ENCODE peak calls at places on chromosomes 6 and 20, in seven cellular contexts. G, I, M, A, P, U and Z are unnamed samples.

GRCh38 chr20:40197744-40198143 is 491.3 kb downstream of the MAFB start:
- DNase-seq in G (no peak), I (no peak), M (no peak), A (no peak), P (peak), U (no peak), Z (no peak)

GRCh38 chr20:62499758-62500236 is 24.0 kb upstream of the GATA5 start:
- DNase-seq in G (no peak), I (no peak), M (no peak), A (no peak), P (no peak), U (no peak), Z (no peak)

GRCh38 chr20:5192570-5193431 is 66.0 kb downstream of the CDS2 start:
- DNase-seq in G (no peak), I (no peak), M (no peak), A (no peak), P (no peak), U (no peak), Z (no peak)

GRCh38 chr6:14211596-14211961 is 94.0 kb downstream of the CD83 start:
- DNase-seq in G (peak), I (peak), M (peak), A (no peak), P (peak), U (no peak), Z (peak)

GRCh38 chr6:38753707-38754106 is 38.6 kb downstream of the DNAH8 start:
- DNase-seq in G (no peak), I (no peak), M (no peak), A (no peak), P (no peak), U (no peak), Z (no peak)

GRCh38 chr6:139846538-139847321 is 472.3 kb upstream of the CITED2 start:
- DNase-seq in G (no peak), I (no peak), M (no peak), A (no peak), P (peak), U (no peak), Z (peak)

GRCh38 chr20:62225026-62225425 is 4.9 kb upstream of the HRH3 start:
- DNase-seq in G (no peak), I (no peak), M (no peak), A (no peak), P (no peak), U (no peak), Z (no peak)

GRCh38 chr20:29878281-29878741 is 1379.2 kb upstream of the DEFB115 start:
- DNase-seq in G (no peak), I (no peak), M (no peak), A (no peak), P (no peak), U (peak), Z (no peak)

GRCh38 chr6:107832146-107833056 is 8.3 kb upstream of the SCML4 start:
- DNase-seq in G (no peak), I (no peak), M (no peak), A (no peak), P (no peak), U (peak), Z (no peak)

GRCh38 chr20:10505320-10506226 is 70.5 kb downstream of the SLX4IP start:
- DNase-seq in G (peak), I (peak), M (no peak), A (no peak), P (no peak), U (no peak), Z (no peak)

GRCh38 chr20:51529758-51530157 is 12.8 kb downstream of the NFATC2 start:
- DNase-seq in G (peak), I (no peak), M (no peak), A (no peak), P (no peak), U (no peak), Z (no peak)

GRCh38 chr20:31543966-31544598 is 29.8 kb downstream of the HM13 start:
- DNase-seq in G (peak), I (peak), M (no peak), A (no peak), P (peak), U (no peak), Z (no peak)

GRCh38 chr6:161374971-161375873 is 101.4 kb upstream of the AGPAT4 start:
- DNase-seq in G (no peak), I (no peak), M (no peak), A (no peak), P (peak), U (no peak), Z (peak)

GRCh38 chr20:17841751-17842191 is 126.8 kb downstream of the SNX5 start:
- DNase-seq in G (peak), I (peak), M (no peak), A (no peak), P (no peak), U (no peak), Z (no peak)

GRCh38 chr6:1757133-1757532 is 147.4 kb downstream of the FOXC1 start:
- DNase-seq in G (no peak), I (no peak), M (no peak), A (no peak), P (no peak), U (no peak), Z (no peak)

GRCh38 chr6:139392834-139393233 is 18.4 kb upstream of the CITED2 start:
- DNase-seq in G (peak), I (no peak), M (no peak), A (no peak), P (no peak), U (no peak), Z (no peak)

GRCh38 chr6:1770435-1770843 is 160.7 kb downstream of the FOXC1 start:
- DNase-seq in G (peak), I (no peak), M (no peak), A (no peak), P (no peak), U (no peak), Z (no peak)

GRCh38 chr20:13119583-13119982 is 101.5 kb upstream of the ISM1 start:
- DNase-seq in G (peak), I (peak), M (peak), A (no peak), P (peak), U (peak), Z (peak)

GRCh38 chr6:10505529-10505928 is 15.6 kb upstream of the GCNT2 start:
- DNase-seq in G (no peak), I (no peak), M (no peak), A (no peak), P (no peak), U (no peak), Z (no peak)

GRCh38 chr6:132068766-132069165 is 117.6 kb upstream of the CCN2 start:
- DNase-seq in G (peak), I (no peak), M (no peak), A (no peak), P (no peak), U (no peak), Z (no peak)

GRCh38 chr6:42569102-42570028 is 5.5 kb downstream of the UBR2 start:
- DNase-seq in G (peak), I (peak), M (no peak), A (no peak), P (no peak), U (peak), Z (no peak)

GRCh38 chr6:53284901-53285300 is 63.8 kb downstream of the ELOVL5 start:
- DNase-seq in G (no peak), I (no peak), M (no peak), A (no peak), P (no peak), U (no peak), Z (no peak)

GRCh38 chr6:31083742-31084354 is 28.5 kb downstream of the C6orf15 start:
- DNase-seq in G (peak), I (peak), M (peak), A (peak), P (peak), U (no peak), Z (peak)

GRCh38 chr6:156033598-156033997 is 578.0 kb upstream of the NOX3 start:
- DNase-seq in G (no peak), I (no peak), M (no peak), A (no peak), P (no peak), U (no peak), Z (no peak)

GRCh38 chr6:3722211-3722621 is 29.3 kb downstream of the PXDC1 start:
- DNase-seq in G (peak), I (no peak), M (no peak), A (no peak), P (peak), U (no peak), Z (no peak)

GRCh38 chr6:155201461-155202226 is 62.2 kb upstream of the CLDN20 start:
- DNase-seq in G (peak), I (peak), M (no peak), A (no peak), P (no peak), U (no peak), Z (no peak)

GRCh38 chr20:50360218-50360672 is 149.9 kb upstream of the PTPN1 start:
- DNase-seq in G (no peak), I (no peak), M (no peak), A (no peak), P (no peak), U (no peak), Z (no peak)

GRCh38 chr20:60465439-60465838 is 507.2 kb downstream of the CDH26 start:
- DNase-seq in G (no peak), I (no peak), M (no peak), A (no peak), P (no peak), U (no peak), Z (no peak)

DNA sequence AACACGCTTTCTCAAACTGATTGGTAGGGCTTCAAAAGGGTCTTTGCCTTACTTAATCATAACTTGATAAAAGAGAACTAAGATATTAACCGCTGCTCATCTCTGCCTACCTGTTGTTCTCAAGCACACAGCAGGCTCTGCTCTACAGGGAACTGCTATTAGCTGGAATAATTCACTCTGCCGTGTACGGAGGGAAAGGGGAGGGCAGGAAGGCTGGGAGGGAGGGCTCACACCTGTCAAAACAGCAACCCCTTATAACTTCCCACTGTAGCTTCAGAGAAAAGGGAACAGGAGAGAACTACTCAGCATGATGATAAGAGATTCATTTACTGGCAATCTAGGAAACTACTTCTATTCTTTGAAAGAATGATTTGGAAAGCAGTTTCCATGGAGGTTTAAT is 75.1 kb downstream of the ZMYND8 start:
- DNase-seq in G (no peak), I (no peak), M (no peak), A (no peak), P (no peak), U (no peak), Z (no peak)
- H2BK120ac ChIP-seq in G (no peak), I (no peak), M (no peak), A (no peak), P (no peak), U (no peak), Z (no peak)

GRCh38 chr6:72858204-72858603 is 236.3 kb downstream of the KCNQ5 start:
- DNase-seq in G (no peak), I (no peak), M (no peak), A (no peak), P (no peak), U (no peak), Z (no peak)

GRCh38 chr6:72861935-72862432 is 240.1 kb downstream of the KCNQ5 start:
- DNase-seq in G (peak), I (peak), M (no peak), A (no peak), P (no peak), U (no peak), Z (no peak)

GRCh38 chr6:72864236-72864635 is 242.4 kb downstream of the KCNQ5 start:
- DNase-seq in G (no peak), I (no peak), M (no peak), A (no peak), P (no peak), U (no peak), Z (no peak)

GRCh38 chr6:72863106-72863505 is 241.2 kb downstream of the KCNQ5 start:
- DNase-seq in G (no peak), I (peak), M (no peak), A (no peak), P (peak), U (no peak), Z (no peak)

GRCh38 chr6:72861059-72861458 is 239.2 kb downstream of the KCNQ5 start:
- DNase-seq in G (peak), I (no peak), M (no peak), A (no peak), P (no peak), U (no peak), Z (no peak)
- H3K4me2 ChIP-seq in G (no peak), I (no peak), M (no peak), A (no peak), P (no peak), U (no peak), Z (no peak)

GRCh38 chr6:87682310-87682709 is 19.7 kb downstream of the AKIRIN2 start:
- DNase-seq in G (no peak), I (no peak), M (no peak), A (no peak), P (no peak), U (no peak), Z (no peak)
- H2BK120ac ChIP-seq in G (no peak), I (no peak), M (no peak), A (no peak), P (no peak), U (no peak), Z (no peak)

GRCh38 chr6:144659735-144660246 is 374.7 kb downstream of the UTRN start:
- DNase-seq in G (no peak), I (no peak), M (no peak), A (no peak), P (no peak), U (no peak), Z (no peak)

GRCh38 chr6:144660545-144660944 is 375.4 kb downstream of the UTRN start:
- DNase-seq in G (no peak), I (no peak), M (no peak), A (no peak), P (no peak), U (no peak), Z (no peak)

GRCh38 chr6:144655376-144655775 is 370.2 kb downstream of the UTRN start:
- DNase-seq in G (peak), I (no peak), M (no peak), A (no peak), P (no peak), U (no peak), Z (no peak)

GRCh38 chr6:144659202-144659731 is 374.1 kb downstream of the UTRN start:
- DNase-seq in G (peak), I (peak), M (peak), A (no peak), P (peak), U (no peak), Z (peak)

DNA sequence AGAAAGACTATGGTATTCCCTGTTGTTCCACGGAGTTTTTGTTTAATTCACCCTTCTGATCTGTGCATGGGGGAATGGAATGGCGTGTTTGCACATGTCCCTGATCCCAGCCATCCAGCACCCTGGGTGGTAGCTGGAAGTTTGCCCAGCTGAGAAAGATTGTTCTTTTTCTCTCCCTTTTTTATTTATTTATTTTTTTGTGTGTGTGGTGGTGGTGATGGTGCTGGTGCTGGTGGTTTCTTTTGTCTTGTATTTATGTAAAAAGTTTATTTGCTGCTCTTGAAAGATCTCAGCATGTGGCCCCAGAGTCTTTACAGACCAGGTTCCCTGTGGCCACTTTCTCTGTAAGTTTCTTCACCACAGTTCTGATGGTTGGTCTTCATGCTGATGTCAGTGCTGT is 372.6 kb downstream of the UTRN start:
- DNase-seq in G (no peak), I (no peak), M (no peak), A (no peak), P (peak), U (no peak), Z (peak)
- H3K4me2 ChIP-seq in G (no peak), I (no peak), M (no peak), A (peak), P (no peak), U (no peak), Z (peak)

GRCh38 chr20:15214051-15214450 is 876.6 kb upstream of the FLRT3 start:
- DNase-seq in G (no peak), I (no peak), M (no peak), A (no peak), P (no peak), U (no peak), Z (no peak)
- H2BK120ac ChIP-seq in G (no peak), I (no peak), M (no peak), A (no peak), P (no peak), U (no peak), Z (no peak)

DNA sequence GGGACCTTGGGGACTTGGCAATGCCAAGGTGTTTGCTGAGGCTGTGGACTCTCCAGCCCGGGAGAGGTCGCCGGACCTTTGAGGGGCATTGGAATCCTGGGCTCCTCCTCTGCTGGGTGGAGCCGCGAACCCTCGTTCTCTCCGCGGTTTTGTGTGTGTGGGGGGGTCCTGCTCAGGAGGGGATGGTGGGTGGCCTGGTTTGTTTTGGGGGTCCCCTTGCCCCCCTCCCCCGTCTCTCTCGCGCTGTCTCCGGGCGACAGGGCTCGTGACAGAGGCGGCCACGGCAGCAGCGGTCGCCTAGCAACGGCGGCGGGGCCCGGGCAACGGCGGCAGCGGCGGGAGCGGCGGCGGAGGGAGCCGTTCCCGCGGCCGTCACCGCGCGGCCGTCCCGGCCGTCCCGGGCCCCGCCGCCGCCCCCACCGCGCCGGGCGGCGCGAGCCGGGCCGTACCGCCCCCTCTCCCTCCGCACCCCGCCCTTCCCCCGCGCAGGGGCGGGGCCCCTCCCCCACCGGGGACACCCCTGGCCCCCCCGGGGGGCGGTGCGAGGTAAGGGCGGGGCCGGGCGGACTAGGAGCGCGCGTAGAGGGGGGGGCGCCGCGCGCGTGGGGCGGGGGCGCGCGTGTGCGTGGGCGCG is 7.8 kb downstream of the SYNGAP1 start:
- DNase-seq in G (no peak), I (peak), M (no peak), A (peak), P (peak), U (no peak), Z (peak)
- H3K4me2 ChIP-seq in G (peak), I (peak), M (peak), A (peak), P (peak), U (peak), Z (peak)

GRCh38 chr20:63508072-63508768 is 9.3 kb upstream of the EEF1A2 start:
- DNase-seq in G (no peak), I (no peak), M (no peak), A (no peak), P (no peak), U (no peak), Z (no peak)

GRCh38 chr20:63517376-63518309 is 2.9 kb upstream of the PPDPF start:
- DNase-seq in G (no peak), I (no peak), M (no peak), A (no peak), P (no peak), U (no peak), Z (no peak)

GRCh38 chr20:63518351-63518861 is 2.2 kb upstream of the PPDPF start:
- DNase-seq in G (no peak), I (no peak), M (no peak), A (peak), P (peak), U (no peak), Z (peak)

GRCh38 chr20:63509088-63509564 is 10.2 kb upstream of the EEF1A2 start:
- DNase-seq in G (peak), I (no peak), M (no peak), A (no peak), P (no peak), U (no peak), Z (no peak)

GRCh38 chr20:63513207-63513606 is 7.4 kb upstream of the PPDPF start:
- DNase-seq in G (no peak), I (no peak), M (no peak), A (no peak), P (no peak), U (no peak), Z (no peak)
- H2BK120ac ChIP-seq in G (no peak), I (no peak), M (no peak), A (no peak), P (no peak), U (no peak), Z (no peak)

GRCh38 chr6:147540075-147540474 is 31.6 kb downstream of the SAMD5 start:
- DNase-seq in G (no peak), I (no peak), M (no peak), A (no peak), P (no peak), U (no peak), Z (no peak)
- H3K4me2 ChIP-seq in G (no peak), I (no peak), M (no peak), A (no peak), P (no peak), U (no peak), Z (no peak)

GRCh38 chr20:34355427-34355826 is 7.6 kb upstream of the ITCH start:
- DNase-seq in G (no peak), I (no peak), M (no peak), A (no peak), P (no peak), U (no peak), Z (no peak)
- H2BK120ac ChIP-seq in G (no peak), I (no peak), M (no peak), A (no peak), P (no peak), U (no peak), Z (no peak)

GRCh38 chr20:8213831-8214587 is 81.9 kb downstream of the PLCB1 start:
- DNase-seq in G (no peak), I (no peak), M (no peak), A (no peak), P (no peak), U (no peak), Z (no peak)
- H3K4me2 ChIP-seq in G (no peak), I (no peak), M (no peak), A (no peak), P (no peak), U (no peak), Z (no peak)